ENCODE peak calls at places on chromosomes 2 and 18, in four cellular contexts. One of them, this sample, is unnamed.

GRCh38 chr18:9952633-9953416 is 39.0 kb downstream of the VAPA start:
- DNase-seq in K562: peak
- DNase-seq in HepG2: no peak
- DNase-seq in GM12878: no peak
- DNase-seq in this sample: no peak

GRCh38 chr18:54717673-54718435 is 110.4 kb upstream of the RAB27B start:
- DNase-seq in K562: peak
- DNase-seq in HepG2: no peak
- DNase-seq in GM12878: peak
- DNase-seq in this sample: peak

GRCh38 chr2:239261336-239261735 is 139.5 kb downstream of the HDAC4 start:
- DNase-seq in K562: no peak
- DNase-seq in HepG2: no peak
- DNase-seq in GM12878: no peak
- DNase-seq in this sample: no peak

GRCh38 chr2:26161926-26162325 is 11.0 kb upstream of the GAREM2 start:
- DNase-seq in K562: no peak
- DNase-seq in HepG2: no peak
- DNase-seq in GM12878: no peak
- DNase-seq in this sample: no peak

GRCh38 chr2:85753525-85754312 is at the start of gene ATOH8:
- DNase-seq in K562: peak
- DNase-seq in HepG2: peak
- DNase-seq in GM12878: no peak
- DNase-seq in this sample: peak

GRCh38 chr2:16130541-16130880 is 190.2 kb downstream of the MYCN start:
- DNase-seq in K562: no peak
- DNase-seq in HepG2: no peak
- DNase-seq in GM12878: no peak
- DNase-seq in this sample: no peak

GRCh38 chr18:63763831-63764600 is 11.2 kb upstream of the SERPINB7 start:
- DNase-seq in K562: no peak
- DNase-seq in HepG2: no peak
- DNase-seq in GM12878: no peak
- DNase-seq in this sample: no peak

GRCh38 chr2:165791811-165792454 is 2.1 kb downstream of the GALNT3 start:
- DNase-seq in K562: no peak
- DNase-seq in HepG2: no peak
- DNase-seq in GM12878: no peak
- DNase-seq in this sample: no peak

GRCh38 chr18:43596106-43596712 is 318.9 kb upstream of the SYT4 start:
- DNase-seq in K562: peak
- DNase-seq in HepG2: peak
- DNase-seq in GM12878: no peak
- DNase-seq in this sample: peak

GRCh38 chr2:72834561-72834960 is 8.7 kb upstream of the EXOC6B start:
- DNase-seq in K562: no peak
- DNase-seq in HepG2: no peak
- DNase-seq in GM12878: no peak
- DNase-seq in this sample: no peak

GRCh38 chr2:171393487-171393886 is 40.3 kb downstream of the METTL8 start:
- DNase-seq in K562: no peak
- DNase-seq in HepG2: no peak
- DNase-seq in GM12878: no peak
- DNase-seq in this sample: no peak

GRCh38 chr18:60984496-60984895 is 348.7 kb upstream of the CDH20 start:
- DNase-seq in K562: no peak
- DNase-seq in HepG2: no peak
- DNase-seq in GM12878: no peak
- DNase-seq in this sample: no peak

GRCh38 chr2:240355001-240355891 is 80.2 kb upstream of the GPC1 start:
- DNase-seq in K562: no peak
- DNase-seq in HepG2: no peak
- DNase-seq in GM12878: no peak
- DNase-seq in this sample: no peak

GRCh38 chr2:38380397-38381130 is 3.5 kb upstream of the ATL2 start:
- DNase-seq in K562: no peak
- DNase-seq in HepG2: peak
- DNase-seq in GM12878: no peak
- DNase-seq in this sample: no peak

GRCh38 chr2:55620123-55620779 is 2.8 kb upstream of the PPP4R3B start:
- DNase-seq in K562: peak
- DNase-seq in HepG2: peak
- DNase-seq in GM12878: no peak
- DNase-seq in this sample: peak

GRCh38 chr18:7645756-7646155 is 78.6 kb downstream of the PTPRM start:
- DNase-seq in K562: no peak
- DNase-seq in HepG2: no peak
- DNase-seq in GM12878: no peak
- DNase-seq in this sample: no peak

GRCh38 chr2:122261923-122262322 is 506.5 kb downstream of the TSN start:
- DNase-seq in K562: no peak
- DNase-seq in HepG2: no peak
- DNase-seq in GM12878: no peak
- DNase-seq in this sample: no peak

GRCh38 chr2:1739961-1740713 is 4.2 kb downstream of the PXDN start:
- DNase-seq in K562: no peak
- DNase-seq in HepG2: no peak
- DNase-seq in GM12878: no peak
- DNase-seq in this sample: no peak
- TF ChIP-seq FOXM1 in K562: no peak
- TF ChIP-seq FOXM1 in HepG2: no peak
- TF ChIP-seq FOXM1 in GM12878: no peak
- TF ChIP-seq FOXM1 in this sample: no peak

GRCh38 chr2:231185886-231186285 is 12.5 kb upstream of the ARMC9 start:
- DNase-seq in K562: no peak
- DNase-seq in HepG2: no peak
- DNase-seq in GM12878: no peak
- DNase-seq in this sample: no peak
- TF ChIP-seq TARDBP in K562: no peak
- TF ChIP-seq TARDBP in HepG2: no peak
- TF ChIP-seq TARDBP in GM12878: no peak
- TF ChIP-seq TARDBP in this sample: no peak

DNA sequence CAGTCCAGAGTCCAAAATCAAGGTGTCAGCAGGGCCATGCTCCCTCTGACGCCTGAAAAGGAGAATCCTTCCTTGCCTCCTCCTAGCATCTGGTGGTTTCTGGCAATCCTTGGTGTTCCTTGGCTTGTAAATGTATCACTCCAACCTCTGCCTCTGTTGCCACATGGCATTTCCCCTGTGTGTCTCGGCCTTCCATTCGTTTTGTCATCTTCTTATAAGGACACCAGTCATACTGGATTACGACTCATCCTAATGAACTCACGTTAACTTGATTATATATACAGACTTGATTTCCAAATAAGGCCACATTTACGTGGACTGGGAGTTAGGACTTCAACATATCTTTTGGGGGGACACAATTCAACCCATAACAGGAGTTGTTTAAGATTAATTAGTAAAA is 15.8 kb downstream of the PMAIP1 start:
- DNase-seq in K562: no peak
- DNase-seq in HepG2: no peak
- DNase-seq in GM12878: no peak
- DNase-seq in this sample: no peak
- TF ChIP-seq FOXM1 in K562: no peak
- TF ChIP-seq FOXM1 in HepG2: no peak
- TF ChIP-seq FOXM1 in GM12878: no peak
- TF ChIP-seq FOXM1 in this sample: no peak

GRCh38 chr2:223560704-223561435 is 41.3 kb downstream of the SCG2 start:
- DNase-seq in K562: no peak
- DNase-seq in HepG2: no peak
- DNase-seq in GM12878: no peak
- DNase-seq in this sample: no peak
- TF ChIP-seq TARDBP in K562: no peak
- TF ChIP-seq TARDBP in HepG2: no peak
- TF ChIP-seq TARDBP in GM12878: no peak
- TF ChIP-seq TARDBP in this sample: no peak

GRCh38 chr2:188244383-188244782 is 47.3 kb upstream of the GULP1 start:
- DNase-seq in K562: no peak
- DNase-seq in HepG2: no peak
- DNase-seq in GM12878: no peak
- DNase-seq in this sample: no peak
- TF ChIP-seq FOXM1 in K562: no peak
- TF ChIP-seq FOXM1 in HepG2: no peak
- TF ChIP-seq FOXM1 in GM12878: no peak
- TF ChIP-seq FOXM1 in this sample: no peak

DNA sequence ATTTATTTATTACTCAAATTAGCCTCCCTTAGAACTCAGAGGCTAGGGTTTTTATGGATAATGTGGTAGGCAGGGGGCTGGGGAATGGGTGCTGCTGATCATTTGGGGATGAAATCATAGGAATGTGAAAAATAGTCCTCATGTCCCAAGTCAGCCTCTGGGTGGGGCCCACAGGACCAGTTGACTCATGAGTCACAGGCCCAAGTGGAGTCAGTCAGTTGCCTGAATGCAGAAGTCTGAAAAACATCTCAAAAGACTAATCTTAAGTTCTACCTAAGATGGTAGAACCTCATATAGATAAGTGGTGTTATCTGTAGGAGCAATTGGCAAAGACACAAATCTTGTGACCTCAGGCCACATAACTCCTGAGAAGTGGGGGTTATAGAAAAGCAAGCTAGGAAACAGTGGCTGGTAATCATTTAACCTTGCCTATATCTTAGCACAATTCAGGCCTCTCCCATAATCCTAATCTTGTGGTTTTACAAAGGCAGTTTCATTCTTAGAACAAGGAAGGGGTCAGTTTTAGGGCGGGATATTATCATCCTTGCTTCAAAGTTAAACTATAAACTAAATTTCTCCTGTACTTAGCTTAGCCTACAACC is 257.1 kb upstream of the SPOPL start:
- DNase-seq in K562: no peak
- DNase-seq in HepG2: no peak
- DNase-seq in GM12878: no peak
- DNase-seq in this sample: no peak
- TF ChIP-seq TARDBP in K562: no peak
- TF ChIP-seq TARDBP in HepG2: no peak
- TF ChIP-seq TARDBP in GM12878: no peak
- TF ChIP-seq TARDBP in this sample: no peak

DNA sequence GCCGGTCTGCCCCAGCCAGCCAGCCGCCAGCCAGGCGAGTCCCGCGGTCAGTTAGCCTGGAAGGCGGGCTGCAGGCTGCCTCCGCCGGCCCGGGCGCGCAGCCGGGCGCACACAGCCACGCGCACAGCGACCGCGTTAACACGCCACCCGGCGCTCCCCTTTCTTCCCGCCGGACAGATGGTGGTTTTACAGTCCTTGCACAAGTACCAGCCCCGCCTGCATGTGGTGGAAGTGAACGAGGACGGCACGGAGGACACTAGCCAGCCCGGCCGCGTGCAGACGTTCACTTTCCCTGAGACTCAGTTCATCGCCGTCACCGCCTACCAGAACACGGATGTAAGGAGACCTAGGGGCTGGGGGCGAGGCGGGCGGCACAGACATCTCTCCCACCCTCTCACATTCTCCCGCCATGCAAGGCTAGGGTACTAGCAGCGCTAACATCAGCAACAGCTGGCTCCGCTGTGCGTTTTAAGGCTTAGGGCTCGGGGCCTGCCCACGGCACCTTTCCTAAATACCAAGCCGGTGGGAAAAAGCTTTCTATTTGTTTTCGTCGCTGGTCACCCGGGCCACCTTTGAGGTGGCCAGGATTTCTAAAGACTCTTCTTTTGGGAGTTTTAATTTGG is 2.7 kb downstream of the TBR1 start:
- DNase-seq in K562: peak
- DNase-seq in HepG2: no peak
- DNase-seq in GM12878: no peak
- DNase-seq in this sample: no peak
- TF ChIP-seq FOXM1 in K562: no peak
- TF ChIP-seq FOXM1 in HepG2: no peak
- TF ChIP-seq FOXM1 in GM12878: no peak
- TF ChIP-seq FOXM1 in this sample: no peak

GRCh38 chr18:58895385-58895784 is 30.7 kb downstream of the ZNF532 start:
- DNase-seq in K562: no peak
- DNase-seq in HepG2: no peak
- DNase-seq in GM12878: no peak
- DNase-seq in this sample: no peak

GRCh38 chr18:58896734-58897508 is 32.2 kb downstream of the ZNF532 start:
- DNase-seq in K562: no peak
- DNase-seq in HepG2: no peak
- DNase-seq in GM12878: no peak
- DNase-seq in this sample: no peak

GRCh38 chr18:58896268-58896667 is 31.6 kb downstream of the ZNF532 start:
- DNase-seq in K562: no peak
- DNase-seq in HepG2: no peak
- DNase-seq in GM12878: peak
- DNase-seq in this sample: no peak

GRCh38 chr18:58893388-58894099 is 28.9 kb downstream of the ZNF532 start:
- DNase-seq in K562: no peak
- DNase-seq in HepG2: no peak
- DNase-seq in GM12878: no peak
- DNase-seq in this sample: no peak

GRCh38 chr18:58894937-58895336 is 30.3 kb downstream of the ZNF532 start:
- DNase-seq in K562: no peak
- DNase-seq in HepG2: no peak
- DNase-seq in GM12878: no peak
- DNase-seq in this sample: no peak
- TF ChIP-seq TARDBP in K562: no peak
- TF ChIP-seq TARDBP in HepG2: no peak
- TF ChIP-seq TARDBP in GM12878: no peak
- TF ChIP-seq TARDBP in this sample: no peak

GRCh38 chr2:134138115-134138514 is 115.8 kb upstream of the MGAT5 start:
- DNase-seq in K562: no peak
- DNase-seq in HepG2: no peak
- DNase-seq in GM12878: no peak
- DNase-seq in this sample: no peak
- TF ChIP-seq FOXM1 in K562: no peak
- TF ChIP-seq FOXM1 in HepG2: no peak
- TF ChIP-seq FOXM1 in GM12878: no peak
- TF ChIP-seq FOXM1 in this sample: no peak

GRCh38 chr2:68333931-68334330 is 14.2 kb upstream of the CNRIP1 start:
- DNase-seq in K562: no peak
- DNase-seq in HepG2: no peak
- DNase-seq in GM12878: no peak
- DNase-seq in this sample: no peak

GRCh38 chr2:68340631-68341329 is 21.0 kb upstream of the CNRIP1 start:
- DNase-seq in K562: no peak
- DNase-seq in HepG2: no peak
- DNase-seq in GM12878: no peak
- DNase-seq in this sample: no peak

GRCh38 chr2:68341583-68341982 is 21.8 kb upstream of the CNRIP1 start:
- DNase-seq in K562: no peak
- DNase-seq in HepG2: no peak
- DNase-seq in GM12878: no peak
- DNase-seq in this sample: no peak

GRCh38 chr2:68333009-68333408 is 13.3 kb upstream of the CNRIP1 start:
- DNase-seq in K562: no peak
- DNase-seq in HepG2: no peak
- DNase-seq in GM12878: no peak
- DNase-seq in this sample: no peak

GRCh38 chr2:68336192-68336591 is 16.4 kb upstream of the CNRIP1 start:
- DNase-seq in K562: no peak
- DNase-seq in HepG2: no peak
- DNase-seq in GM12878: no peak
- DNase-seq in this sample: no peak
- TF ChIP-seq TARDBP in K562: no peak
- TF ChIP-seq TARDBP in HepG2: no peak
- TF ChIP-seq TARDBP in GM12878: no peak
- TF ChIP-seq TARDBP in this sample: no peak